ENCODE peak calls at places on chromosome 4, in six cellular contexts. P, G, V, W, S and R are unnamed samples.

GRCh38 chr4:77538144-77538543 is 67.5 kb upstream of the CXCL13 start:
- DNase-seq in P (no peak), G (peak), V (no peak), W (no peak), S (no peak), R (peak)

GRCh38 chr4:85147481-85148076 is 181.1 kb upstream of the WDFY3 start:
- DNase-seq in P (peak), G (peak), V (peak), W (peak), S (peak), R (peak)

GRCh38 chr4:172725581-172725980 is 443.0 kb upstream of the GALNT7 start:
- DNase-seq in P (no peak), G (peak), V (no peak), W (no peak), S (no peak), R (no peak)

GRCh38 chr4:152102184-152103000 is 341.6 kb upstream of the GATB start:
- DNase-seq in P (no peak), G (peak), V (no peak), W (no peak), S (no peak), R (no peak)

GRCh38 chr4:23811045-23811620 is 78.7 kb downstream of the PPARGC1A start:
- DNase-seq in P (no peak), G (peak), V (no peak), W (no peak), S (no peak), R (no peak)

GRCh38 chr4:111512081-111512774 is 633.0 kb upstream of the FAM241A start:
- DNase-seq in P (peak), G (peak), V (no peak), W (peak), S (no peak), R (peak)

GRCh38 chr4:26330186-26330787 is 9.5 kb downstream of the RBPJ start:
- DNase-seq in P (peak), G (peak), V (no peak), W (no peak), S (no peak), R (no peak)

GRCh38 chr4:7375427-7375826 is 59.3 kb downstream of the PSAPL1 start:
- DNase-seq in P (no peak), G (peak), V (peak), W (peak), S (no peak), R (no peak)

GRCh38 chr4:44985152-44985551 is 258.8 kb upstream of the GNPDA2 start:
- DNase-seq in P (no peak), G (no peak), V (no peak), W (no peak), S (no peak), R (no peak)

GRCh38 chr4:152045781-152046571 is 285.2 kb upstream of the GATB start:
- DNase-seq in P (peak), G (peak), V (peak), W (no peak), S (no peak), R (no peak)

GRCh38 chr4:79528241-79528706 is 120.2 kb upstream of the GK2 start:
- DNase-seq in P (no peak), G (no peak), V (no peak), W (no peak), S (no peak), R (no peak)

GRCh38 chr4:2685541-2685940 is 70.6 kb downstream of the TNIP2 start:
- DNase-seq in P (no peak), G (peak), V (no peak), W (no peak), S (no peak), R (peak)

GRCh38 chr4:180642732-180643131 is 1600.5 kb upstream of the TENM3 start:
- DNase-seq in P (no peak), G (no peak), V (no peak), W (no peak), S (no peak), R (no peak)

GRCh38 chr4:56870927-56871326 is 36.8 kb upstream of the REST start:
- DNase-seq in P (peak), G (peak), V (no peak), W (peak), S (no peak), R (no peak)

GRCh38 chr4:151753056-151753455 is 7.8 kb downstream of the GATB start:
- DNase-seq in P (no peak), G (no peak), V (no peak), W (no peak), S (no peak), R (peak)

GRCh38 chr4:32562010-32562409 is 1841.8 kb downstream of the PCDH7 start:
- DNase-seq in P (no peak), G (no peak), V (no peak), W (no peak), S (no peak), R (no peak)

GRCh38 chr4:15702941-15703403 is at the start of gene BST1:
- DNase-seq in P (peak), G (peak), V (peak), W (no peak), S (no peak), R (no peak)

GRCh38 chr4:43990968-43991367 is 457.6 kb downstream of the KCTD8 start:
- DNase-seq in P (no peak), G (no peak), V (no peak), W (no peak), S (no peak), R (no peak)

GRCh38 chr4:8832130-8832930 is 39.3 kb downstream of the HMX1 start:
- DNase-seq in P (no peak), G (peak), V (no peak), W (no peak), S (no peak), R (no peak)

GRCh38 chr4:14515556-14515955 is 486.7 kb upstream of the CPEB2 start:
- DNase-seq in P (no peak), G (no peak), V (no peak), W (no peak), S (no peak), R (no peak)

GRCh38 chr4:156961241-156962068 is 10.1 kb downstream of the PDGFC start:
- DNase-seq in P (peak), G (no peak), V (no peak), W (no peak), S (no peak), R (no peak)

GRCh38 chr4:3671571-3672464 is 94.4 kb upstream of the ADRA2C start:
- DNase-seq in P (no peak), G (peak), V (peak), W (no peak), S (no peak), R (no peak)

GRCh38 chr4:64158648-64159326 is 250.5 kb downstream of the TECRL start:
- DNase-seq in P (peak), G (peak), V (peak), W (peak), S (no peak), R (peak)

GRCh38 chr4:23728971-23729370 is 160.9 kb downstream of the PPARGC1A start:
- DNase-seq in P (no peak), G (peak), V (no peak), W (no peak), S (no peak), R (no peak)

GRCh38 chr4:27048350-27049100 is 187.9 kb downstream of the STIM2 start:
- DNase-seq in P (peak), G (peak), V (no peak), W (no peak), S (no peak), R (no peak)

GRCh38 chr4:30808266-30808665 is 88.1 kb downstream of the PCDH7 start:
- DNase-seq in P (no peak), G (no peak), V (no peak), W (no peak), S (no peak), R (peak)

GRCh38 chr4:25847329-25847728 is 15.5 kb downstream of the SEL1L3 start:
- DNase-seq in P (no peak), G (no peak), V (no peak), W (no peak), S (no peak), R (no peak)

GRCh38 chr4:79723507-79723906 is 315.5 kb upstream of the GK2 start:
- DNase-seq in P (no peak), G (no peak), V (peak), W (no peak), S (no peak), R (no peak)

GRCh38 chr4:173235050-173235449 is 66.4 kb downstream of the GALNT7 start:
- DNase-seq in P (no peak), G (no peak), V (no peak), W (no peak), S (no peak), R (no peak)

GRCh38 chr4:44186096-44186849 is 262.3 kb downstream of the KCTD8 start:
- DNase-seq in P (no peak), G (no peak), V (peak), W (no peak), S (no peak), R (no peak)

GRCh38 chr4:70903282-70903603 is 1.1 kb downstream of the MOB1B start:
- DNase-seq in P (peak), G (peak), V (no peak), W (no peak), S (no peak), R (no peak)

GRCh38 chr4:81314897-81315470 is 100.0 kb upstream of the PRKG2 start:
- DNase-seq in P (no peak), G (peak), V (no peak), W (peak), S (no peak), R (no peak)

GRCh38 chr4:98932539-98932938 is 3.6 kb upstream of the EIF4E start:
- DNase-seq in P (no peak), G (peak), V (no peak), W (no peak), S (no peak), R (no peak)

GRCh38 chr4:98928505-98929340 is at the start of gene EIF4E:
- DNase-seq in P (peak), G (peak), V (peak), W (peak), S (peak), R (peak)

GRCh38 chr4:98928131-98928504 is 815 bp downstream of the EIF4E start:
- DNase-seq in P (peak), G (peak), V (peak), W (no peak), S (peak), R (peak)

GRCh38 chr4:98929341-98930267 is 671 bp upstream of the EIF4E start:
- DNase-seq in P (peak), G (peak), V (peak), W (peak), S (peak), R (peak)

DNA sequence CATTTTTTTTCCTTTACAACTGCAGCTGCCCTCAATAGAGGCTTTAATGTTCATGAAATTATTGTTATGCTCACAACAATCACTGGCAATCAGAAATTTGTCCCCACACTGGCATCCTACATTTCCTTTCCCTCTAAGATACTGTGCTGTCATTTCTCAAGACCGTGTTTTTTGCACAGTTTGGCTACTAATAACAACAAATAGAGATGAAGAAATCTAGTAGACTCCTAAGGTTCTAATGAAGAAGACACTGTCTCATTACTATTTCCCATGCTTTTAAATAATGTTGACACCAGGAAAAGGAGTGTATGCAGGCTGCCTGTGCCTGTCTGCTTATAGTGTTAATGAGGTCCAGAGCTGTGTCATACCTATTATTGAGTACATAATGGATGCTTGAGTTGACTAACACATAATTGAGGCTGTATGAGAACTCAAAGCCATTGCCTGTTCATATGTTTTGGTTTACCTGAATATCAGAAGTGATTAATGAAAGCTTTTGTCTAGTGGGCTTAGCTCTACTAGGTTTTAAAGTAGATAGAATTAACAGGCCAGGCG is 1.5 kb upstream of the EIF4E start:
- DNase-seq in P (no peak), G (no peak), V (no peak), W (no peak), S (no peak), R (no peak)
- H3K4me3 ChIP-seq in P (no peak), G (peak), V (peak), W (peak), S (peak), R (peak)

DNA sequence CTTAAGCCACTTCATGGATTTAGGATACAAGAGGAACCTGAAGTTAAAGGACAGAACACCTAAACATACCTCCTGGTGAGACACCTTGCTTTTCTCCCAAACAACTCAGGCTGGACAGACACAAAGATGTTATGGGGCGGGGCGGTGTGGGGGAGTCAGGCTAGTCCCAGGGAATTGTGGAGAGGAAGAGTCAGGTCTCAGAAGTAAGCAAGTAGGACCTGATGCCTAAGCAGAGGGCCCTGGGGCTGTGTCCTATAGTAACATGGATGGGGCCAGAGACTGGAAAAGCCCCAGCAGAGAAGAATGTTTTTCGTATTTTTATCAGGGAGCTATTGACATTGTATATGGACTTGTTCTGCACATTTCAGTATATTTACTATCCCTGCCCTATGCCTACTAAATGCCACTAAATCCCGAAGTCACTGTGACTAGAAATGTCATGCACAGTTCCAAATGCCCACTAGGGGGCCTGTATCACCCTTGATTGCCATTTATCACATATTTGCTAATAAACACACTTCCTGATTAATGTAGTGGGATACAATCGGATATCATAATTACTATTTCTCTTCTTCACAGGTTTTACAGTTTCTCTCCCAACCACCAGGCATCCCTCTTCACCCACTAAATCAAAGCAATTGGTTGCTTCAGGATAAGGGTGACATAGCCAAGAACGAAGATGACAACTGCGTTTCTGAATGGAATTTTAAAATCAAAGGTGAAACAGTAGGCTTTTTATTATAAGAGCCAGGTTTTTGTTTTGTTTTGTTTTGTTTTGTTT is 23.8 kb upstream of the ARHGAP10 start:
- DNase-seq in P (peak), G (peak), V (no peak), W (no peak), S (no peak), R (no peak)
- H3K4me3 ChIP-seq in P (no peak), G (no peak), V (peak), W (no peak), S (peak), R (no peak)

GRCh38 chr4:125928652-125929051 is 613.9 kb downstream of the FAT4 start:
- DNase-seq in P (no peak), G (no peak), V (peak), W (no peak), S (no peak), R (no peak)
- H3K4me3 ChIP-seq in P (no peak), G (no peak), V (no peak), W (no peak), S (no peak), R (no peak)

GRCh38 chr4:39933689-39934590 is 43.8 kb downstream of the PDS5A start:
- DNase-seq in P (no peak), G (peak), V (no peak), W (peak), S (no peak), R (no peak)
- H3K4me3 ChIP-seq in P (no peak), G (no peak), V (no peak), W (no peak), S (peak), R (no peak)

GRCh38 chr4:185244763-185245162 is 35.4 kb downstream of the SNX25 start:
- DNase-seq in P (no peak), G (no peak), V (no peak), W (no peak), S (no peak), R (no peak)
- H3K4me3 ChIP-seq in P (no peak), G (no peak), V (no peak), W (no peak), S (no peak), R (no peak)

GRCh38 chr4:169958629-169959028 is 67.6 kb downstream of the MFAP3L start:
- DNase-seq in P (no peak), G (no peak), V (no peak), W (no peak), S (no peak), R (no peak)
- H3K4me3 ChIP-seq in P (no peak), G (no peak), V (no peak), W (no peak), S (no peak), R (no peak)